ENCODE peak calls at places on chromosomes 3 and 15, in four cellular contexts. J is GM12878, P is K562, K is HepG2. F is an unnamed sample.

GRCh38 chr15:67195305-67195704 is 59.2 kb downstream of the AAGAB start:
- DNase-seq in J (no peak), P (no peak), K (no peak), F (no peak)

GRCh38 chr15:57259511-57260143 is 116.7 kb upstream of the CGNL1 start:
- DNase-seq in J (peak), P (no peak), K (no peak), F (no peak)

GRCh38 chr3:193563999-193564398 is 9.3 kb upstream of the ATP13A4 start:
- DNase-seq in J (no peak), P (no peak), K (peak), F (no peak)

GRCh38 chr3:63727248-63727647 is 74.8 kb downstream of the SNTN start:
- DNase-seq in J (no peak), P (no peak), K (no peak), F (no peak)

GRCh38 chr15:77974098-77974414 is 103.5 kb downstream of the TBC1D2B start:
- DNase-seq in J (no peak), P (no peak), K (no peak), F (no peak)

GRCh38 chr3:50913279-50913678 is 238.6 kb downstream of the DOCK3 start:
- DNase-seq in J (no peak), P (no peak), K (no peak), F (no peak)

GRCh38 chr3:129535075-129535474 is 6.6 kb downstream of the RHO start:
- DNase-seq in J (no peak), P (no peak), K (peak), F (no peak)

GRCh38 chr3:52203701-52204100 is 5.7 kb downstream of the ALAS1 start:
- DNase-seq in J (no peak), P (no peak), K (no peak), F (no peak)

GRCh38 chr3:183189641-183190040 is 27.1 kb upstream of the LAMP3 start:
- DNase-seq in J (no peak), P (no peak), K (no peak), F (no peak)
- TF ChIP-seq FOXK2 in J (no peak), P (no peak), K (no peak), F (no peak)

GRCh38 chr3:58305882-58306661 is at the start of the genes HTD2 and RPP14:
- DNase-seq in J (peak), P (peak), K (peak), F (peak)

GRCh38 chr3:58306662-58307286 is 454 bp downstream of the HTD2 start:
- DNase-seq in J (no peak), P (peak), K (peak), F (peak)

GRCh38 chr3:58308728-58309127 is 2.4 kb downstream of the HTD2 start:
- DNase-seq in J (no peak), P (no peak), K (no peak), F (no peak)
- TF ChIP-seq BHLHE40 in J (no peak), P (no peak), K (no peak), F (no peak)

DNA sequence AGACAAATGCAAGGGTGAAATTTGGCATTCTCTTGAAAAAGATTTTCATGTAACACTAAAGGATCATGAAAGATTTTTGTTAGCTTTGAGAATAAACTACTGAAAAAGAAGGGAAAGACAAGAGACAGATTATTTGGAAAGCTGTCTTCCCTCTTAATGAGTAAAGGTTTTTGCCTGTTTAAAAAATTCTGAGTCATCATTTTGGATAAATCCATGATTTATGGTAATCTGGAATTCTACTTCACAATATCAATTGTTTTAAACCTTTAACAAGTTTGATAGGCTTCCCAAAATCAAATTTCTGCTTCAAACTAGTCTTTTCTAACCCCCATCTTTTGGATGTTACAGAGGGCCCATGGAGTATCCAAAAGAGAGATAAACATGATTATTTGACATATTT is 641.5 kb upstream of the EPHA6 start:
- DNase-seq in J (no peak), P (no peak), K (no peak), F (no peak)
- TF ChIP-seq FOXK2 in J (no peak), P (no peak), K (no peak), F (no peak)

DNA sequence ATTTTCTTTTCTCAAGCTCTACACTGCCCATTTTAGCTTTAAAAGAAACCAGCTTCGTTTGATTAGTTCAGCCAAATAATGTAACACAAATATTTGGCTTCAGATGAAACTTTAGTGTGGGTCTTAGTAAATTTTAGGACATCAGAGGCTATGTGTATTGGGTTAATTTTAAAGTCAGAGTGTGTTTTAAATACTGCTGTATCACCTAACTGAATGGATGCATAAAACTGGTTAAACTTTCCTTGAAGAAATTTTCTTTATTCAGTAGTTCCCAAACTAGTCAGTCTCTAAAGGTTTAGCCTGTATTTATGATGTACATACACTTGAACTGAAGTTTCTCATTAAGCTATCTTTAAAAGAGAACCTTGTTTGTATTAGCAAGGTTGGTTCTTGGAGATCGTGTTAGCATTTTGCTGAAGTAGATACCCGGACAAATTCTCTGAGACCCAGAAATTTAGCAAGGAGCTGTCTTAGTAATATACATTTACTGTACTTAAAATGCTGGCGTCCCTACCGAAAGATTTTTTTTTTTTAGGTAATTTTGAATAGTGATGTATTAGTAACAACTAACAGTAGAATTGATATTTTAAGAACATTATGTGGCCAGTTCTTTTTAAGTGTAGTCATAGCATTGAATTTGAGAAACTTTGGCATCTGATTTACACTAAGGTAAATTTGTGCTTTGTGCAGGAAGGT is 2.7 kb downstream of the DIPK2A start:
- DNase-seq in J (no peak), P (no peak), K (no peak), F (no peak)
- TF ChIP-seq BHLHE40 in J (no peak), P (no peak), K (no peak), F (no peak)

F was measured in HEK293T.